ENCODE peak calls at places on chromosomes 11 and 22, in four cellular contexts. One of them, this sample, is unnamed.

GRCh38 chr11:12806113-12806512 is 131.9 kb downstream of the TEAD1 start:
- DNase-seq in IMR-90: peak
- DNase-seq in ovary: no peak
- DNase-seq in NB4: no peak
- DNase-seq in this sample: no peak

GRCh38 chr11:103877221-103877620 is 159.2 kb upstream of the DDI1 start:
- DNase-seq in IMR-90: peak
- DNase-seq in ovary: no peak
- DNase-seq in NB4: no peak
- DNase-seq in this sample: no peak

GRCh38 chr11:108931168-108931567 is 266.3 kb downstream of the DDX10 start:
- DNase-seq in IMR-90: peak
- DNase-seq in ovary: no peak
- DNase-seq in NB4: no peak
- DNase-seq in this sample: no peak

GRCh38 chr11:83061883-83062282 is 9.8 kb downstream of the RAB30 start:
- DNase-seq in IMR-90: no peak
- DNase-seq in ovary: no peak
- DNase-seq in NB4: no peak
- DNase-seq in this sample: no peak

GRCh38 chr22:27654536-27655445 is 146.8 kb downstream of the MN1 start:
- DNase-seq in IMR-90: peak
- DNase-seq in ovary: no peak
- DNase-seq in NB4: no peak
- DNase-seq in this sample: no peak

GRCh38 chr22:36977401-36977861 is 41.8 kb downstream of the TST start:
- DNase-seq in IMR-90: peak
- DNase-seq in ovary: peak
- DNase-seq in NB4: peak
- DNase-seq in this sample: peak

GRCh38 chr11:28877366-28877765 is 769.2 kb downstream of the METTL15 start:
- DNase-seq in IMR-90: no peak
- DNase-seq in ovary: no peak
- DNase-seq in NB4: no peak
- DNase-seq in this sample: no peak

GRCh38 chr11:128515086-128515485 is 72.3 kb downstream of the ETS1 start:
- DNase-seq in IMR-90: no peak
- DNase-seq in ovary: no peak
- DNase-seq in NB4: no peak
- DNase-seq in this sample: no peak

GRCh38 chr11:20597137-20597923 is 2.1 kb upstream of the SLC6A5 start:
- DNase-seq in IMR-90: no peak
- DNase-seq in ovary: no peak
- DNase-seq in NB4: no peak
- DNase-seq in this sample: no peak

GRCh38 chr11:12149672-12150225 is 39.4 kb downstream of the MICAL2 start:
- DNase-seq in IMR-90: peak
- DNase-seq in ovary: no peak
- DNase-seq in NB4: peak
- DNase-seq in this sample: no peak

GRCh38 chr11:74037309-74037708 is 28.4 kb upstream of the UCP3 start:
- DNase-seq in IMR-90: peak
- DNase-seq in ovary: no peak
- DNase-seq in NB4: no peak
- DNase-seq in this sample: no peak

GRCh38 chr11:44851496-44851895 is 99.2 kb downstream of the TP53I11 start:
- DNase-seq in IMR-90: no peak
- DNase-seq in ovary: no peak
- DNase-seq in NB4: no peak
- DNase-seq in this sample: no peak

GRCh38 chr11:129365816-129366215 is 9.8 kb upstream of the BARX2 start:
- DNase-seq in IMR-90: no peak
- DNase-seq in ovary: no peak
- DNase-seq in NB4: no peak
- DNase-seq in this sample: no peak

GRCh38 chr22:31268281-31268680 is 24.0 kb downstream of the PIK3IP1 start:
- DNase-seq in IMR-90: no peak
- DNase-seq in ovary: no peak
- DNase-seq in NB4: no peak
- DNase-seq in this sample: no peak

GRCh38 chr11:102467080-102467708 is 14.6 kb upstream of the TMEM123 start:
- DNase-seq in IMR-90: no peak
- DNase-seq in ovary: no peak
- DNase-seq in NB4: no peak
- DNase-seq in this sample: no peak

GRCh38 chr11:43516316-43516820 is 157.6 kb downstream of the TTC17 start:
- DNase-seq in IMR-90: no peak
- DNase-seq in ovary: no peak
- DNase-seq in NB4: no peak
- DNase-seq in this sample: no peak

GRCh38 chr11:61268588-61269250 is 26.4 kb downstream of the VWCE start:
- DNase-seq in IMR-90: no peak
- DNase-seq in ovary: no peak
- DNase-seq in NB4: no peak
- DNase-seq in this sample: no peak

GRCh38 chr11:57191308-57191707 is 9.6 kb downstream of the LRRC55 start:
- DNase-seq in IMR-90: no peak
- DNase-seq in ovary: no peak
- DNase-seq in NB4: no peak
- DNase-seq in this sample: no peak

GRCh38 chr11:109424893-109425292 is 2.9 kb downstream of the C11orf87 start:
- DNase-seq in IMR-90: no peak
- DNase-seq in ovary: no peak
- DNase-seq in NB4: peak
- DNase-seq in this sample: no peak

GRCh38 chr11:120912504-120912903 is 111.4 kb upstream of the TBCEL start:
- DNase-seq in IMR-90: peak
- DNase-seq in ovary: no peak
- DNase-seq in NB4: peak
- DNase-seq in this sample: no peak

GRCh38 chr11:128290106-128290840 is 297.1 kb downstream of the ETS1 start:
- DNase-seq in IMR-90: peak
- DNase-seq in ovary: peak
- DNase-seq in NB4: peak
- DNase-seq in this sample: peak

GRCh38 chr11:59611570-59612565 is 3.7 kb downstream of the OSBP start:
- DNase-seq in IMR-90: peak
- DNase-seq in ovary: no peak
- DNase-seq in NB4: no peak
- DNase-seq in this sample: no peak

GRCh38 chr11:103281301-103281700 is 172.1 kb downstream of the DYNC2H1 start:
- DNase-seq in IMR-90: peak
- DNase-seq in ovary: no peak
- DNase-seq in NB4: no peak
- DNase-seq in this sample: no peak

GRCh38 chr11:126060651-126061220 is 1.9 kb downstream of the CDON start:
- DNase-seq in IMR-90: no peak
- DNase-seq in ovary: no peak
- DNase-seq in NB4: no peak
- DNase-seq in this sample: no peak

GRCh38 chr11:64251986-64252837 is 882 bp downstream of the PLCB3 start:
- DNase-seq in IMR-90: no peak
- DNase-seq in ovary: peak
- DNase-seq in NB4: no peak
- DNase-seq in this sample: peak

GRCh38 chr11:2687223-2687530 is 12.6 kb downstream of the KCNQ1OT1 start:
- DNase-seq in IMR-90: no peak
- DNase-seq in ovary: peak
- DNase-seq in NB4: no peak
- DNase-seq in this sample: peak

GRCh38 chr11:2685566-2686359 is 14.0 kb downstream of the KCNQ1OT1 start:
- DNase-seq in IMR-90: no peak
- DNase-seq in ovary: peak
- DNase-seq in NB4: no peak
- DNase-seq in this sample: peak

GRCh38 chr11:2686360-2687222 is 13.2 kb downstream of the KCNQ1OT1 start:
- DNase-seq in IMR-90: no peak
- DNase-seq in ovary: peak
- DNase-seq in NB4: no peak
- DNase-seq in this sample: no peak

GRCh38 chr11:2685051-2685450 is 14.7 kb downstream of the KCNQ1OT1 start:
- DNase-seq in IMR-90: no peak
- DNase-seq in ovary: peak
- DNase-seq in NB4: no peak
- DNase-seq in this sample: no peak

DNA sequence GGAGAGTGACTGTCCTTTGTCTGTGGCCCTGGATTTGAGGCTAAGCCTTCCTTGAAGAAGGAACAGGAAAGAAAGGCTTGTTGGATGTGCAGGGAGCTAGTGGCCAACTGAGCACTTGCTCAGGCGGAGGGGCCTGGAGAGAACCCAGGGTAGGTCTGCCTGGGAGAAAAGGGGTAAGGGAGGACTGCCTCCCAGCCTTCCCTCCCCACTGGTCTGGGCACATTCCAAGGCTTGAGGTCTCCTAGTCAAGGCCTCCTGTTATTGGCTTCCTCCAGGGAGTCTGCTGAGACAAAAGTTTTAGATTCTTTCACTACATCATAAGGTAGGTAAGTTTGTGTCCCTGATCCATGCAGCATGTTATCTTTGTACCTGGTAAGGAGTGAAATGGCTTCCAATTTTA is 15.2 kb downstream of the KCNQ1OT1 start:
- DNase-seq in IMR-90: no peak
- DNase-seq in ovary: peak
- DNase-seq in NB4: no peak
- DNase-seq in this sample: no peak
- H3K4me3 ChIP-seq in IMR-90: no peak
- H3K4me3 ChIP-seq in ovary: no peak
- H3K4me3 ChIP-seq in NB4: no peak
- H3K4me3 ChIP-seq in this sample: no peak

DNA sequence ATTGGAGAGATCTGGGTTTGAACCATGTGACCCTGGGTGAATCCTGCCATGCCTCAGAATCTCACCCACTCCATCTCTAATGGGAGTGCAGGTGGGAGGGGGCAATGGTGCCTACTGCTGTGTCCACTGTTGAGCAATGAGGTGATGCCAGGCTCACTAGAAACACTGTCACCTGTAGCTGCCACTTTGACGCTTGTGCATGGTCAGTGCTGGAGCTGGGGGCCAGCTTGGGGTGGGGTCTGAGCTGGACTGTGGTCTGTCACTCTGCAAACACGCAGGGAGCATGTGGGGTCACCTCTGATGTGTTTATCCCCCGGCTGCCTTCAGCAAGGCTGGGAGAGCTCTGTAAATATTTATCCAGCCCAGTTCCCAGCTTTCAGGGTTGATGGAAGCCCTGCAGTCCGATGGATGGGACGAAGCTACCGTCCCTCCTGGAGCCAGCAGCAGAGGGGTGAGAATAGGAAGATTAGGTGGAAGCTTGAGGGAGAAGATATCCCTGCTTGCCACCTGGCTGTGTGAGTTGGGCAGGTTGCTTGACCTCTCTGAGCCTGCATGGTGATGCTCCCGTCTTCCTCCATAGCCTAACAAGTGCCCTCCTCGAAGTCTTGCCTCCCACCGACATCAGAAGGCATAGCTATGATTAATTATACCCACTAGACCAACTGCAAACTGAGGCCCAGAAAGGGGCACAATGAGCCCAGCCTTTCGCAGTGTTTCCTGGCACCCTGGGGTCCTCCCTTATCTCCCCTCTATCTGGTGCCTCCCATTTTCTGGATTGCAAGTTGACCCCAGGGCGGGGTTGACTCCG is 1.7 kb downstream of the MMP11 start:
- DNase-seq in IMR-90: no peak
- DNase-seq in ovary: no peak
- DNase-seq in NB4: no peak
- DNase-seq in this sample: no peak
- TF ChIP-seq POLR2A in IMR-90: no peak
- TF ChIP-seq POLR2A in ovary: no peak
- TF ChIP-seq POLR2A in NB4: no peak
- TF ChIP-seq POLR2A in this sample: no peak

GRCh38 chr22:41411021-41411851 is 29.5 kb downstream of the TEF start:
- DNase-seq in IMR-90: no peak
- DNase-seq in ovary: peak
- DNase-seq in NB4: no peak
- DNase-seq in this sample: peak
- H3K4me3 ChIP-seq in IMR-90: no peak
- H3K4me3 ChIP-seq in ovary: no peak
- H3K4me3 ChIP-seq in NB4: no peak
- H3K4me3 ChIP-seq in this sample: no peak

GRCh38 chr11:35277827-35278226 is 138.9 kb downstream of the CD44 start:
- DNase-seq in IMR-90: no peak
- DNase-seq in ovary: no peak
- DNase-seq in NB4: no peak
- DNase-seq in this sample: no peak

GRCh38 chr11:35275808-35276170 is 136.8 kb downstream of the CD44 start:
- DNase-seq in IMR-90: no peak
- DNase-seq in ovary: no peak
- DNase-seq in NB4: no peak
- DNase-seq in this sample: no peak

GRCh38 chr11:35274909-35275807 is 136.2 kb downstream of the CD44 start:
- DNase-seq in IMR-90: no peak
- DNase-seq in ovary: no peak
- DNase-seq in NB4: no peak
- DNase-seq in this sample: peak

GRCh38 chr11:35272391-35272821 is 133.4 kb downstream of the CD44 start:
- DNase-seq in IMR-90: no peak
- DNase-seq in ovary: no peak
- DNase-seq in NB4: no peak
- DNase-seq in this sample: no peak

DNA sequence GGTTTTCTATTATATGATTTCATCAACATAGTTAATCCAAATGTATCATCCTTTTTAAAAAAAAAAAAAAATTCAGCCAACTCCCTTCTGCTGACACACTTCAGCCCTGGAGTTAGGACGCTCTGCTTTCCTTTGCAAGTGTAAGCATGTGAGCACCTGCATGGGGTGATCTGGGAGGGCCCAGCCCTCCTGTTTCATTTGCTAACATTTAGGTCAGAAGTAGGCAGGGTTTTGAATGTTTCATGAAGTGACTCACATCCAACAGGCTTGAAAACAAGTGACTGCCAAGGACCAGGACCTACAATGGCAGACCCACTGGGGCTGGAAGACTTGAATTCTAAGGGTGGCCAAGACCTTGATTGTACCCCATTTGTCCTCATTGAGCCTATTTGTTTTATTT is 137.4 kb downstream of the CD44 start:
- DNase-seq in IMR-90: peak
- DNase-seq in ovary: no peak
- DNase-seq in NB4: no peak
- DNase-seq in this sample: no peak
- TF ChIP-seq POLR2A in IMR-90: no peak
- TF ChIP-seq POLR2A in ovary: no peak
- TF ChIP-seq POLR2A in NB4: no peak
- TF ChIP-seq POLR2A in this sample: no peak

DNA sequence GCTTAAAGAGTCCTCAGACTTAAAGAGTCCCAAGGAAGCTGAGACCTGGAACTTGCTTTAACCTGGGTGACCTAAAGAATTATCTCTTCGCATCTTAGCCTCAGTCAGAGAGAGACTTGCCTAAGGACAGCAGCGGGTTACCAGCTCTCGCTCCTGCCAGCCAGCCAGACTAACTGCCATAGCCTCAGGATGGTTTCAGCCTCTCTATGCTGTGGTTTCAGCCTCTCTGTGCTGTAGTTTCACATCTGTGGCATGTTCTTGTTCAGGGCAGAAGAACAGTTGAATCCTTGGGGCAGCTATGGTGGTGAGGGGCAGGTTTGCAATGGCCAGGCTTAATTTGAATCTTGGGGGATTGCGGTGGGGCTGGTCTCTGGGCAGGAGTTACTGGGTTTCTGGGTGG is 2.3 kb downstream of the FRMD8 start:
- DNase-seq in IMR-90: no peak
- DNase-seq in ovary: no peak
- DNase-seq in NB4: no peak
- DNase-seq in this sample: no peak
- H3K4me3 ChIP-seq in IMR-90: no peak
- H3K4me3 ChIP-seq in ovary: no peak
- H3K4me3 ChIP-seq in NB4: no peak
- H3K4me3 ChIP-seq in this sample: no peak